ENCODE peak calls at places on chromosomes 7 and 10, in seven cellular contexts. One of them, this sample, is unnamed.

GRCh38 chr7:63900394-63901203 is 98.0 kb upstream of the ZNF722 start:
- DNase-seq in EL: no peak
- DNase-seq in sigmoid colon: peak
- DNase-seq in aorta: peak
- DNase-seq in AG04450: no peak
- DNase-seq in NCI-H2081: peak
- DNase-seq in NCI-H1105 treated with DMSO at 0.1 percent for 48 hours: peak
- DNase-seq in this sample: peak

GRCh38 chr7:131329176-131329570 is 1.5 kb downstream of the MKLN1 start:
- DNase-seq in sigmoid colon: no peak
- DNase-seq in NCI-H1105 treated with DMSO at 0.1 percent for 48 hours: no peak
- DNase-seq in aorta: no peak
- DNase-seq in NCI-H2081: no peak
- DNase-seq in AG04450: no peak
- DNase-seq in EL: peak
- DNase-seq in this sample: peak

GRCh38 chr7:147997636-147998035 is 592.9 kb upstream of the C7orf33 start:
- DNase-seq in NCI-H2081: no peak
- DNase-seq in NCI-H1105 treated with DMSO at 0.1 percent for 48 hours: no peak
- DNase-seq in EL: no peak
- DNase-seq in aorta: no peak
- DNase-seq in sigmoid colon: no peak
- DNase-seq in AG04450: no peak
- DNase-seq in this sample: no peak

GRCh38 chr10:70866424-70866823 is 21.9 kb downstream of the PCBD1 start:
- DNase-seq in AG04450: no peak
- DNase-seq in NCI-H2081: no peak
- DNase-seq in EL: no peak
- DNase-seq in sigmoid colon: no peak
- DNase-seq in aorta: peak
- DNase-seq in NCI-H1105 treated with DMSO at 0.1 percent for 48 hours: no peak
- DNase-seq in this sample: no peak

GRCh38 chr10:110279062-110279986 is 25.4 kb downstream of the SMNDC1 start:
- DNase-seq in aorta: peak
- DNase-seq in NCI-H2081: peak
- DNase-seq in sigmoid colon: peak
- DNase-seq in AG04450: peak
- DNase-seq in NCI-H1105 treated with DMSO at 0.1 percent for 48 hours: peak
- DNase-seq in EL: peak
- DNase-seq in this sample: peak

GRCh38 chr7:43119371-43120069 is 7.1 kb downstream of the HECW1 start:
- DNase-seq in EL: peak
- DNase-seq in AG04450: peak
- DNase-seq in aorta: no peak
- DNase-seq in NCI-H1105 treated with DMSO at 0.1 percent for 48 hours: no peak
- DNase-seq in sigmoid colon: no peak
- DNase-seq in NCI-H2081: no peak
- DNase-seq in this sample: no peak

GRCh38 chr7:132560825-132561529 is 15.3 kb downstream of the PLXNA4 start:
- DNase-seq in NCI-H2081: no peak
- DNase-seq in AG04450: no peak
- DNase-seq in EL: no peak
- DNase-seq in sigmoid colon: no peak
- DNase-seq in NCI-H1105 treated with DMSO at 0.1 percent for 48 hours: no peak
- DNase-seq in aorta: no peak
- DNase-seq in this sample: no peak

GRCh38 chr7:22672892-22673637 is 53.9 kb upstream of the IL6 start:
- DNase-seq in NCI-H1105 treated with DMSO at 0.1 percent for 48 hours: no peak
- DNase-seq in NCI-H2081: no peak
- DNase-seq in aorta: no peak
- DNase-seq in EL: no peak
- DNase-seq in sigmoid colon: no peak
- DNase-seq in AG04450: no peak
- DNase-seq in this sample: no peak

GRCh38 chr10:23158370-23158769 is 33.7 kb upstream of the PTF1A start:
- DNase-seq in AG04450: peak
- DNase-seq in sigmoid colon: no peak
- DNase-seq in EL: peak
- DNase-seq in aorta: no peak
- DNase-seq in NCI-H2081: peak
- DNase-seq in NCI-H1105 treated with DMSO at 0.1 percent for 48 hours: peak
- DNase-seq in this sample: peak

GRCh38 chr7:4297843-4298219 is 384.3 kb upstream of the FOXK1 start:
- DNase-seq in AG04450: no peak
- DNase-seq in aorta: no peak
- DNase-seq in sigmoid colon: no peak
- DNase-seq in NCI-H1105 treated with DMSO at 0.1 percent for 48 hours: no peak
- DNase-seq in NCI-H2081: no peak
- DNase-seq in EL: no peak
- DNase-seq in this sample: no peak

GRCh38 chr10:48945441-48946143 is 6.0 kb upstream of the LRRC18 start:
- DNase-seq in NCI-H2081: no peak
- DNase-seq in aorta: no peak
- DNase-seq in EL: no peak
- DNase-seq in NCI-H1105 treated with DMSO at 0.1 percent for 48 hours: no peak
- DNase-seq in sigmoid colon: no peak
- DNase-seq in AG04450: no peak
- DNase-seq in this sample: peak

GRCh38 chr7:13988011-13988410 is 1.5 kb downstream of the ETV1 start:
- DNase-seq in AG04450: no peak
- DNase-seq in EL: no peak
- DNase-seq in sigmoid colon: no peak
- DNase-seq in aorta: no peak
- DNase-seq in NCI-H1105 treated with DMSO at 0.1 percent for 48 hours: peak
- DNase-seq in NCI-H2081: peak
- DNase-seq in this sample: no peak

GRCh38 chr7:24477807-24478655 is 95.2 kb upstream of the PALS2 start:
- DNase-seq in NCI-H1105 treated with DMSO at 0.1 percent for 48 hours: peak
- DNase-seq in sigmoid colon: no peak
- DNase-seq in aorta: peak
- DNase-seq in EL: peak
- DNase-seq in AG04450: peak
- DNase-seq in NCI-H2081: peak
- DNase-seq in this sample: no peak

GRCh38 chr7:88835147-88835728 is 39.7 kb upstream of the TEX47 start:
- DNase-seq in aorta: no peak
- DNase-seq in AG04450: no peak
- DNase-seq in sigmoid colon: no peak
- DNase-seq in EL: peak
- DNase-seq in NCI-H2081: peak
- DNase-seq in NCI-H1105 treated with DMSO at 0.1 percent for 48 hours: peak
- DNase-seq in this sample: peak

GRCh38 chr7:132249591-132249971 is 326.7 kb downstream of the PLXNA4 start:
- DNase-seq in NCI-H2081: no peak
- DNase-seq in EL: no peak
- DNase-seq in AG04450: no peak
- DNase-seq in aorta: no peak
- DNase-seq in NCI-H1105 treated with DMSO at 0.1 percent for 48 hours: no peak
- DNase-seq in sigmoid colon: no peak
- DNase-seq in this sample: peak

GRCh38 chr10:49167629-49168540 is 20.3 kb downstream of the TMEM273 start:
- DNase-seq in sigmoid colon: no peak
- DNase-seq in AG04450: no peak
- DNase-seq in aorta: no peak
- DNase-seq in EL: no peak
- DNase-seq in NCI-H1105 treated with DMSO at 0.1 percent for 48 hours: no peak
- DNase-seq in NCI-H2081: no peak
- DNase-seq in this sample: no peak

GRCh38 chr10:63105811-63106755 is 27.0 kb upstream of the NRBF2 start:
- DNase-seq in aorta: peak
- DNase-seq in sigmoid colon: no peak
- DNase-seq in EL: peak
- DNase-seq in AG04450: no peak
- DNase-seq in NCI-H1105 treated with DMSO at 0.1 percent for 48 hours: no peak
- DNase-seq in NCI-H2081: no peak
- DNase-seq in this sample: no peak

GRCh38 chr10:1134156-1134555 is 78.0 kb downstream of the WDR37 start:
- DNase-seq in sigmoid colon: no peak
- DNase-seq in EL: no peak
- DNase-seq in aorta: no peak
- DNase-seq in NCI-H1105 treated with DMSO at 0.1 percent for 48 hours: no peak
- DNase-seq in NCI-H2081: no peak
- DNase-seq in AG04450: no peak
- DNase-seq in this sample: no peak

GRCh38 chr7:24715171-24715570 is 42.1 kb downstream of the GSDME start:
- DNase-seq in EL: no peak
- DNase-seq in sigmoid colon: no peak
- DNase-seq in AG04450: no peak
- DNase-seq in NCI-H1105 treated with DMSO at 0.1 percent for 48 hours: no peak
- DNase-seq in NCI-H2081: no peak
- DNase-seq in aorta: no peak
- DNase-seq in this sample: no peak

GRCh38 chr7:96069361-96069760 is 252.5 kb downstream of the SLC25A13 start:
- DNase-seq in NCI-H1105 treated with DMSO at 0.1 percent for 48 hours: peak
- DNase-seq in NCI-H2081: no peak
- DNase-seq in aorta: no peak
- DNase-seq in AG04450: no peak
- DNase-seq in sigmoid colon: no peak
- DNase-seq in EL: no peak
- DNase-seq in this sample: no peak

GRCh38 chr10:99444676-99445075 is 14.3 kb upstream of the GOT1 start:
- DNase-seq in NCI-H2081: no peak
- DNase-seq in AG04450: no peak
- DNase-seq in sigmoid colon: no peak
- DNase-seq in aorta: no peak
- DNase-seq in NCI-H1105 treated with DMSO at 0.1 percent for 48 hours: no peak
- DNase-seq in EL: no peak
- DNase-seq in this sample: no peak

This sample was measured in small intestine.